ENCODE peak calls at places on chromosomes 7 and 10, in nine cellular contexts. J, W, L, X, C, U, P, E and N are unnamed samples.

GRCh38 chr10:62577666-62578291 is 203.6 kb downstream of the ZNF365 start:
- DNase-seq in C (peak), J (no peak), W (no peak), E (no peak), P (peak), U (no peak), X (no peak), L (no peak), N (no peak)

GRCh38 chr10:35379226-35380137 is 43.2 kb downstream of the CCNY start:
- DNase-seq in X (peak), J (peak), W (no peak), C (peak), U (peak), P (peak), E (peak), L (no peak), N (peak)

GRCh38 chr7:35241884-35242283 is 12.0 kb downstream of the TBX20 start:
- DNase-seq in L (no peak), W (no peak), U (no peak), E (no peak), J (no peak), X (no peak), C (no peak), P (no peak), N (peak)

GRCh38 chr10:44383749-44384600 is 922 bp downstream of the CXCL12 start:
- DNase-seq in W (peak), U (peak), L (peak), J (peak), X (no peak), E (no peak), C (no peak), P (peak), N (peak)

GRCh38 chr7:105652359-105652993 is 71.2 kb upstream of the EFCAB10 start:
- DNase-seq in L (peak), X (peak), J (peak), U (peak), E (peak), P (peak), W (peak), C (peak), N (peak)

GRCh38 chr7:90797596-90797995 is 201.5 kb downstream of the CDK14 start:
- DNase-seq in E (no peak), P (no peak), C (no peak), L (peak), W (no peak), X (no peak), U (no peak), J (no peak), N (no peak)

GRCh38 chr7:71783779-71784178 is 628.4 kb downstream of the CALN1 start:
- DNase-seq in P (no peak), L (no peak), E (no peak), J (no peak), X (no peak), C (no peak), W (no peak), U (no peak), N (no peak)

GRCh38 chr7:100516135-100516812 is 22.7 kb upstream of the AGFG2 start:
- DNase-seq in L (peak), W (peak), C (peak), E (no peak), U (peak), J (peak), P (peak), X (peak), N (no peak)

GRCh38 chr10:115093286-115093775 is at the start of gene ATRNL1:
- DNase-seq in E (no peak), C (no peak), L (peak), J (peak), P (no peak), X (no peak), W (no peak), U (peak), N (peak)

GRCh38 chr7:286278-286677 is 3.7 kb upstream of the FOXL3 start:
- DNase-seq in E (no peak), J (no peak), P (no peak), W (no peak), U (no peak), C (no peak), X (no peak), L (no peak), N (no peak)

GRCh38 chr10:28503114-28503513 is 29.8 kb upstream of the WAC start:
- DNase-seq in P (peak), X (no peak), L (peak), W (no peak), E (peak), U (no peak), C (no peak), J (no peak), N (no peak)

GRCh38 chr7:35003679-35004278 is 33.5 kb downstream of the DPY19L1 start:
- DNase-seq in X (no peak), W (no peak), J (no peak), U (peak), P (peak), L (peak), C (peak), E (peak), N (no peak)

GRCh38 chr10:43712821-43713584 is 64.3 kb upstream of the ZNF32 start:
- DNase-seq in W (no peak), E (no peak), X (no peak), C (no peak), U (no peak), L (no peak), J (no peak), P (no peak), N (no peak)

GRCh38 chr10:3090914-3091313 is 23.6 kb downstream of the PFKP start:
- DNase-seq in J (peak), E (peak), W (no peak), C (peak), P (peak), U (no peak), L (peak), X (no peak), N (peak)

GRCh38 chr10:72736176-72736795 is 44.3 kb downstream of the MCU start:
- DNase-seq in P (peak), C (peak), E (peak), U (no peak), L (no peak), W (no peak), J (no peak), X (no peak), N (no peak)

DNA sequence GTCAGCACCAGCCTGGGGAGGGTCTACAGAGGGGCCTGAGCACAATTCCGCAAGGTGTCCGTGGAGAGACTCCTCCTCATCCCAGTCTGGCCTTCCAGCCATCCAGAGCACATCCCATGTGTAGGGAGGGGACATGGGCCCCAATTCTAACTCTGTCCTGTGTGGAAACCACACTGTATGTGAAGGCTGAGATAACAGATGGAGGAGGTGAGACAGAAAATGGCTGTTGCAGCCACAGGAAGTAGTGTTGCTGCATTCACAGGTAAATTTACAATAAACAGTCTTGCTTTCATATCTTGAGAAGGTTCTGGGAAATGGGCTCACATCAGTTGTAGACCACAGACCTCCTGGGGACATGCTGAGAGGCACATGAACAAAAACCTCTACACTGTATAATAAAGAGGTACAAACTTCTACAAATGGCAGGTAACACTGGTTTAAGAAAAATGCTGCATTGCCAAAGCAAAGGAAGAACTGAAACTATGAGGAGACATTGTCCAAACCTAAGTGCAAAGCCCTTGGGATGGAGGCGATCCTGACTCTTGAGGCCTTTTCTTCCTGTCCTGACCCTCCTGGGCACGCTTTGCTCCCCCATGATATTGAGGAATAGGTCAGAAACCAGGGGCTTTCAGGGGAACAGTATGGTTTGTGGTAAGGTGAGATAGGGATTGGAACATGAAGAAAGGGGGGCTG is 21.6 kb upstream of the GIMAP2 start:
- DNase-seq in W (no peak), C (no peak), P (no peak), E (no peak), X (peak), U (no peak), J (no peak), L (no peak), N (no peak)
- H3K4me3 ChIP-seq in W (no peak), C (no peak), P (no peak), E (no peak), X (peak), U (no peak), J (no peak), L (no peak), N (no peak)

DNA sequence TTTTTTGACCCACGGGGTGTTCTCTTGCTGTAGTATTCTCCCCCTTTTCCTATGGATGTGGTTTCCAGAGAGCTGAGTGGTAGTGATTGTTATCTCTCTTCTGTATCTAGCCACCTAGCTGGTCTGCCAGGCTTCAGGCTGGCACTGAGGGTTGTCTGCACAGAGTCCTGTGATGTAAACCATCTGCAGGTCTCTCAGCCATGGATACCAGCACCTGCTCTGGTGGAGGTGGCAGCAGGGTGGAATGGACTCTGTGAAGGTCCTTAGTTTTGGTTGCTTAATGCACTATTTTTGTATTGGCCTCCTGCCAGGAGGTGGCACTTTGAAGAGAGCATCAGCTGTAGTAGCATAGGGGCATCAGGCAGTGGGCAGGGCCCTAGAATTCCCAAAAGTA is 851 bp downstream of the HYAL4 start:
- DNase-seq in X (no peak), U (no peak), E (no peak), J (no peak), L (no peak), C (no peak), W (no peak), P (no peak), N (no peak)
- H3K4me3 ChIP-seq in X (no peak), U (no peak), E (no peak), J (no peak), L (no peak), C (no peak), W (no peak), P (no peak), N (no peak)

GRCh38 chr10:112956631-112957350 is 6.7 kb downstream of the TCF7L2 start:
- DNase-seq in C (no peak), E (peak), P (no peak), W (peak), L (no peak), U (no peak), J (peak), X (no peak), N (no peak)
- H3K4me3 ChIP-seq in C (no peak), E (no peak), P (no peak), W (no peak), L (no peak), U (no peak), J (peak), X (no peak), N (no peak)

GRCh38 chr10:87506988-87507387 is 2.3 kb downstream of the MINPP1 start:
- DNase-seq in X (no peak), J (no peak), U (no peak), P (no peak), W (no peak), C (no peak), L (no peak), E (no peak), N (no peak)
- H3K4me3 ChIP-seq in X (no peak), J (peak), U (no peak), P (no peak), W (no peak), C (no peak), L (no peak), E (no peak), N (no peak)

GRCh38 chr10:9230625-9231024 is 1176.1 kb downstream of the GATA3 start:
- DNase-seq in E (no peak), U (no peak), L (no peak), J (no peak), X (no peak), P (no peak), W (no peak), C (no peak), N (no peak)
- H3K4me3 ChIP-seq in E (no peak), U (no peak), L (no peak), J (no peak), X (no peak), P (no peak), W (no peak), C (no peak), N (no peak)

DNA sequence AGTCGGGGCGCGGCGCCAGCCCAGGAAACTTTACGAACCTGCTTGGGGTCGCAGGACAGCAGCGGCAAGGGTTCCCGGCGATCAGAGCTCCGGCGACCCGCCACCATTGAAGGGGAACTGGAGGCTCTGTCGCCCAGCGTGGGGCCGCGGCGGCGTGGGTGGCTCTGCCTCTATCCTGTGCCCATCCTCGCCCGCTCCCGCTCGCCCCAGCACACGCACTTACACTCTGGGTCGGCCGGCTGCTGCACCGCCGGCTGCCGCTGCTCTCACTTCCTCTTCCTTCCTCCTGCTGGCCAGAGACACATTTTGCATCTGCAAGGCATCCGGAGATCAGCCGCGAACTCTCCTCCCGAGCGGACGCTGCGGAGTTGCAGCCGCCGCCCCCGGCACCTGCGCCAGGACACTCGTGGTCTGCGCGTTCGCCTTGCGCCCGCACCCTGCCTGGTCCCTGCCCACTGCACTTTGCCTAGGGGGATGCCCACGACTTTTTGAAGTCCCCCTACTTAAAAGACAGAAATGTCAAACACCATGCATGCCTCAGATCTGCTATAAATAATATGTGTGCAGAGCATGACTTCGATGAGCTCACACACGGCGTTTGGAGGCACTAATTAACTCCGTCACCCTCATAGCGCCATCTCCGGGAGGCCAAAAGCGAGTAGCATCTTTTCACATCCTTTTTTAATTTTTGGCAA is at the start of gene ELMO1:
- DNase-seq in X (peak), U (peak), J (peak), W (peak), L (peak), P (peak), E (peak), C (no peak), N (peak)
- H3K4me3 ChIP-seq in X (peak), U (peak), J (peak), W (peak), L (peak), P (peak), E (peak), C (peak), N (peak)

GRCh38 chr10:97891497-97892167 is 42.0 kb downstream of the GOLGA7B start:
- DNase-seq in X (no peak), U (no peak), J (no peak), E (no peak), C (no peak), W (no peak), P (no peak), L (no peak), N (no peak)
- H3K4me3 ChIP-seq in X (no peak), U (no peak), J (no peak), E (no peak), C (no peak), W (no peak), P (no peak), L (no peak), N (no peak)